ENCODE peak calls at places on chromosome 6, in seven cellular contexts. One of them, this sample, is unnamed.
A peak's percentile ranks its signal among the peaks of the same experiment; 100 is the strongest.

GRCh38 chr6:160027076-160027475 is 58.2 kb downstream of the IGF2R start:
- DNase-seq in HCT116: no peak
- DNase-seq in HepG2: no peak
- DNase-seq in SK-N-SH: no peak
- DNase-seq in GM12878: no peak
- DNase-seq in K562: no peak
- DNase-seq in H1: no peak
- DNase-seq in this sample: no peak

GRCh38 chr6:139500977-139501376 is 126.5 kb upstream of the CITED2 start:
- DNase-seq in GM12878: no peak
- DNase-seq in SK-N-SH: no peak
- DNase-seq in HCT116: no peak
- DNase-seq in H1: no peak
- DNase-seq in K562: no peak
- DNase-seq in HepG2: no peak
- DNase-seq in this sample: no peak

GRCh38 chr6:18707714-18708439 is 320.7 kb downstream of the RNF144B start:
- DNase-seq in HCT116: no peak
- DNase-seq in HepG2: no peak
- DNase-seq in K562: no peak
- DNase-seq in GM12878: no peak
- DNase-seq in H1: no peak
- DNase-seq in SK-N-SH: no peak
- DNase-seq in this sample: no peak

GRCh38 chr6:99288668-99289067 is 60.8 kb downstream of the FAXC start:
- DNase-seq in SK-N-SH: no peak
- DNase-seq in HepG2: no peak
- DNase-seq in K562: no peak
- DNase-seq in HCT116: no peak
- DNase-seq in GM12878: no peak
- DNase-seq in H1: no peak
- DNase-seq in this sample: no peak

GRCh38 chr6:73610444-73611275 is 43.1 kb downstream of the SLC17A5 start:
- DNase-seq in K562: peak; percentile 46
- DNase-seq in H1: no peak
- DNase-seq in GM12878: peak; percentile 23
- DNase-seq in HepG2: peak; percentile 52
- DNase-seq in HCT116: peak; percentile 18
- DNase-seq in SK-N-SH: peak; percentile 42
- DNase-seq in this sample: peak; percentile 46

GRCh38 chr6:13454286-13455221 is 32.8 kb downstream of the GFOD1 start:
- DNase-seq in SK-N-SH: peak; percentile 42
- DNase-seq in HCT116: no peak
- DNase-seq in GM12878: peak; percentile 56
- DNase-seq in H1: no peak
- DNase-seq in K562: peak; percentile 38
- DNase-seq in HepG2: no peak
- DNase-seq in this sample: no peak

GRCh38 chr6:166512567-166512966 is 73.9 kb downstream of the RAMACL start:
- DNase-seq in H1: no peak
- DNase-seq in SK-N-SH: no peak
- DNase-seq in K562: peak; percentile 14
- DNase-seq in GM12878: no peak
- DNase-seq in HepG2: no peak
- DNase-seq in HCT116: peak; percentile 27
- DNase-seq in this sample: peak; percentile 39

GRCh38 chr6:146027586-146028249 is 1.1 kb upstream of the GRM1 start:
- DNase-seq in H1: peak; percentile 60
- DNase-seq in GM12878: no peak
- DNase-seq in SK-N-SH: peak; percentile 51
- DNase-seq in K562: no peak
- DNase-seq in HepG2: no peak
- DNase-seq in HCT116: no peak
- DNase-seq in this sample: no peak

GRCh38 chr6:117483004-117483644 is 650 bp downstream of the DCBLD1 start:
- DNase-seq in HCT116: no peak
- DNase-seq in H1: peak; percentile 74
- DNase-seq in GM12878: no peak
- DNase-seq in HepG2: peak; percentile 74
- DNase-seq in K562: peak; percentile 63
- DNase-seq in SK-N-SH: peak; percentile 54
- DNase-seq in this sample: peak; percentile 19

GRCh38 chr6:74991573-74992332 is 214.1 kb downstream of the COL12A1 start:
- DNase-seq in HepG2: no peak
- DNase-seq in HCT116: no peak
- DNase-seq in GM12878: no peak
- DNase-seq in SK-N-SH: no peak
- DNase-seq in H1: no peak
- DNase-seq in K562: no peak
- DNase-seq in this sample: no peak

GRCh38 chr6:82183642-82184282 is 63.8 kb downstream of the IBTK start:
- DNase-seq in GM12878: no peak
- DNase-seq in H1: no peak
- DNase-seq in SK-N-SH: peak; percentile 13
- DNase-seq in HCT116: no peak
- DNase-seq in HepG2: no peak
- DNase-seq in K562: no peak
- DNase-seq in this sample: no peak

GRCh38 chr6:135013211-135013610 is 41.4 kb downstream of the HBS1L start:
- DNase-seq in HepG2: no peak
- DNase-seq in K562: no peak
- DNase-seq in H1: no peak
- DNase-seq in SK-N-SH: no peak
- DNase-seq in GM12878: no peak
- DNase-seq in HCT116: no peak
- DNase-seq in this sample: no peak

GRCh38 chr6:62652692-62653328 is 366.8 kb upstream of the KHDRBS2 start:
- DNase-seq in H1: no peak
- DNase-seq in K562: peak; percentile 24
- DNase-seq in HCT116: peak; percentile 15
- DNase-seq in GM12878: no peak
- DNase-seq in SK-N-SH: no peak
- DNase-seq in HepG2: no peak
- DNase-seq in this sample: no peak

GRCh38 chr6:52514514-52514913 is 62.3 kb downstream of the TRAM2 start:
- DNase-seq in HepG2: no peak
- DNase-seq in GM12878: no peak
- DNase-seq in K562: peak; percentile 27
- DNase-seq in SK-N-SH: no peak
- DNase-seq in HCT116: peak; percentile 51
- DNase-seq in H1: no peak
- DNase-seq in this sample: no peak

GRCh38 chr6:73515204-73516101 is 5.4 kb downstream of the EEF1A1 start:
- DNase-seq in HepG2: peak; percentile 73
- DNase-seq in HCT116: no peak
- DNase-seq in K562: peak; percentile 79
- DNase-seq in GM12878: no peak
- DNase-seq in SK-N-SH: peak; percentile 39
- DNase-seq in H1: no peak
- DNase-seq in this sample: no peak

GRCh38 chr6:85458782-85459181 is 8.9 kb downstream of the NT5E start:
- DNase-seq in SK-N-SH: no peak
- DNase-seq in HCT116: no peak
- DNase-seq in GM12878: no peak
- DNase-seq in K562: no peak
- DNase-seq in HepG2: no peak
- DNase-seq in H1: no peak
- DNase-seq in this sample: no peak

DNA sequence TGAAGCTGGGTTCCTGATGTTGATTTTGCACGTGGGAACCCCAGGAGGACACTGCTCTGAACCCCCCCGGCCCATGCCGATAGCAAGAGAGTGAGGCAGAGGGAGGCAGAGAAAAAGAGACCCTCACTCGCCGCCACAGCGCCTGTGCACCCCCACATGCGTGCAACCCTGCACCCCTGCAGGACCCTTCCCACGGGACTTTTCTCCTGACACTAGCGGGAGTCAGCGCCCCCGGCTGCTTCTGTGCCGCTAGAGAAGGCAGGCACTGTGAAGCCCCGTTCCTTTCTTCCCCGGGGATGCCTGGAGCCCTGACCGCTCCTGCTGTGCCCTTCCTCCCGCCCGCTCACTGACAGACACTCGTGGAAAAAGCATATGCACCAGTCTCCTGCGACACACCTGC is 67.4 kb downstream of the GMPR start:
- DNase-seq in HepG2: no peak
- DNase-seq in HCT116: no peak
- DNase-seq in GM12878: no peak
- DNase-seq in K562: no peak
- DNase-seq in H1: no peak
- DNase-seq in SK-N-SH: no peak
- DNase-seq in this sample: no peak
- TF ChIP-seq JUND in HepG2: no peak
- TF ChIP-seq JUND in HCT116: no peak
- TF ChIP-seq JUND in GM12878: no peak
- TF ChIP-seq JUND in K562: no peak
- TF ChIP-seq JUND in H1: no peak
- TF ChIP-seq JUND in SK-N-SH: no peak
- TF ChIP-seq JUND in this sample: no peak

GRCh38 chr6:161271343-161272019 is 2.4 kb downstream of the AGPAT4 start:
- DNase-seq in HepG2: no peak
- DNase-seq in GM12878: no peak
- DNase-seq in HCT116: no peak
- DNase-seq in SK-N-SH: no peak
- DNase-seq in H1: no peak
- DNase-seq in K562: peak; percentile 40
- DNase-seq in this sample: no peak
- TF ChIP-seq JUND in HepG2: no peak
- TF ChIP-seq JUND in GM12878: no peak
- TF ChIP-seq JUND in HCT116: no peak
- TF ChIP-seq JUND in SK-N-SH: no peak
- TF ChIP-seq JUND in H1: no peak
- TF ChIP-seq JUND in K562: no peak
- TF ChIP-seq JUND in this sample: no peak

GRCh38 chr6:70176853-70177550 is 125.9 kb downstream of the COL9A1 start:
- DNase-seq in HepG2: no peak
- DNase-seq in SK-N-SH: no peak
- DNase-seq in GM12878: no peak
- DNase-seq in HCT116: no peak
- DNase-seq in H1: no peak
- DNase-seq in K562: no peak
- DNase-seq in this sample: no peak

GRCh38 chr6:70166088-70166958 is 136.6 kb downstream of the COL9A1 start:
- DNase-seq in GM12878: no peak
- DNase-seq in SK-N-SH: no peak
- DNase-seq in HepG2: peak; percentile 8
- DNase-seq in H1: peak; percentile 79
- DNase-seq in HCT116: peak; percentile 16
- DNase-seq in K562: peak; percentile 78
- DNase-seq in this sample: peak; percentile 47

GRCh38 chr6:70175770-70176169 is 127.1 kb downstream of the COL9A1 start:
- DNase-seq in SK-N-SH: no peak
- DNase-seq in K562: no peak
- DNase-seq in HCT116: no peak
- DNase-seq in HepG2: no peak
- DNase-seq in GM12878: no peak
- DNase-seq in H1: no peak
- DNase-seq in this sample: no peak

DNA sequence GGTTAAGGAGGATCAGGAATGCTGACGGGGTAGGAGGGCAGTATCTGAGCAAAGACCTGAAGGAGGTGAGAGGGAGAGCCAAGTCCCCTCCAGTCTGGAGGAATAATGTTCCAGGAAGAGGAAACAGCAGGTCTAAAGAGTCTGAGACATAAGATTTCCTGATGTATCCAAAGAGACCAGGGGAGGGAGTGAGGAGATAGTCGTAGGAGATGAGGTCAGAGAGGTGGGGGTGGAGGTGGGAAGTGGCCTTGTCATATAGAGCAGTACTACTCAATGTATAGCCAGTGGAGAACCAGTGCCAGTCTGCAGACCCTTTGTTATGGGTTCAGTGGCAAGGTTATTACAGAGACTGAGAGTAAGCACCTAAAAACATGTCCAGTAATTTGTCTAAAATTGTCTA is 130.6 kb downstream of the COL9A1 start:
- DNase-seq in SK-N-SH: no peak
- DNase-seq in GM12878: no peak
- DNase-seq in K562: no peak
- DNase-seq in HCT116: no peak
- DNase-seq in HepG2: no peak
- DNase-seq in H1: no peak
- DNase-seq in this sample: no peak
- TF ChIP-seq JUND in SK-N-SH: no peak
- TF ChIP-seq JUND in GM12878: no peak
- TF ChIP-seq JUND in K562: no peak
- TF ChIP-seq JUND in HCT116: no peak
- TF ChIP-seq JUND in HepG2: no peak
- TF ChIP-seq JUND in H1: no peak
- TF ChIP-seq JUND in this sample: no peak

GRCh38 chr6:168658059-168658458 is 217.1 kb downstream of the SMOC2 start:
- DNase-seq in H1: no peak
- DNase-seq in GM12878: no peak
- DNase-seq in K562: no peak
- DNase-seq in HepG2: peak; percentile 12
- DNase-seq in HCT116: no peak
- DNase-seq in SK-N-SH: no peak
- DNase-seq in this sample: no peak
- TF ChIP-seq JUND in H1: no peak
- TF ChIP-seq JUND in GM12878: no peak
- TF ChIP-seq JUND in K562: no peak
- TF ChIP-seq JUND in HepG2: no peak
- TF ChIP-seq JUND in HCT116: no peak
- TF ChIP-seq JUND in SK-N-SH: no peak
- TF ChIP-seq JUND in this sample: no peak

GRCh38 chr6:155939253-155939652 is 483.6 kb upstream of the NOX3 start:
- DNase-seq in SK-N-SH: peak; percentile 29
- DNase-seq in HepG2: no peak
- DNase-seq in HCT116: no peak
- DNase-seq in H1: no peak
- DNase-seq in GM12878: no peak
- DNase-seq in K562: no peak
- DNase-seq in this sample: no peak

GRCh38 chr6:155936127-155936526 is 480.5 kb upstream of the NOX3 start:
- DNase-seq in H1: no peak
- DNase-seq in GM12878: no peak
- DNase-seq in K562: no peak
- DNase-seq in HepG2: no peak
- DNase-seq in HCT116: no peak
- DNase-seq in SK-N-SH: no peak
- DNase-seq in this sample: no peak

GRCh38 chr6:155936551-155936950 is 480.9 kb upstream of the NOX3 start:
- DNase-seq in H1: no peak
- DNase-seq in HCT116: no peak
- DNase-seq in HepG2: no peak
- DNase-seq in K562: no peak
- DNase-seq in SK-N-SH: no peak
- DNase-seq in GM12878: no peak
- DNase-seq in this sample: no peak
- TF ChIP-seq JUND in H1: no peak
- TF ChIP-seq JUND in HCT116: no peak
- TF ChIP-seq JUND in HepG2: no peak
- TF ChIP-seq JUND in K562: no peak
- TF ChIP-seq JUND in SK-N-SH: no peak
- TF ChIP-seq JUND in GM12878: no peak
- TF ChIP-seq JUND in this sample: no peak

GRCh38 chr6:41177287-41177686 is 14.4 kb upstream of the TREM2 start:
- DNase-seq in HepG2: no peak
- DNase-seq in HCT116: no peak
- DNase-seq in H1: no peak
- DNase-seq in SK-N-SH: no peak
- DNase-seq in K562: no peak
- DNase-seq in GM12878: no peak
- DNase-seq in this sample: no peak
- TF ChIP-seq JUND in HepG2: no peak
- TF ChIP-seq JUND in HCT116: no peak
- TF ChIP-seq JUND in H1: no peak
- TF ChIP-seq JUND in SK-N-SH: no peak
- TF ChIP-seq JUND in K562: no peak
- TF ChIP-seq JUND in GM12878: no peak
- TF ChIP-seq JUND in this sample: no peak

This sample was measured in T47D.